ENCODE peak calls at places on chromosomes 12 and 14, in six cellular contexts. U is H9, V is NT2/D1, I is glutamatergic neuron, W is NCI-H345, H is endothelial cell. T is an unnamed sample.

GRCh38 chr14:99524091-99524661 is 43.0 kb downstream of the CCNK start:
- DNase-seq in U (no peak), V (no peak), I (peak), W (no peak), H (no peak), T (no peak)

GRCh38 chr12:90630006-90630405 is 325.0 kb downstream of the CCER1 start:
- DNase-seq in U (no peak), V (no peak), I (no peak), W (peak), H (no peak), T (no peak)

GRCh38 chr12:103647267-103647666 is 60.2 kb downstream of the STAB2 start:
- DNase-seq in U (no peak), V (no peak), I (no peak), W (no peak), H (no peak), T (no peak)

GRCh38 chr14:73786942-73787759 is 64.5 kb upstream of the PTGR2 start:
- DNase-seq in U (peak), V (no peak), I (peak), W (no peak), H (peak), T (no peak)

GRCh38 chr14:102888748-102889147 is 33.7 kb upstream of the AMN start:
- DNase-seq in U (no peak), V (no peak), I (no peak), W (no peak), H (no peak), T (no peak)

GRCh38 chr14:76509291-76509690 is 133.4 kb downstream of the ESRRB start:
- DNase-seq in U (no peak), V (no peak), I (no peak), W (no peak), H (no peak), T (no peak)

GRCh38 chr14:104860414-104860813 is 4.7 kb upstream of the CEP170B start:
- DNase-seq in U (no peak), V (no peak), I (no peak), W (no peak), H (no peak), T (no peak)

GRCh38 chr12:42284876-42285275 is 41.0 kb downstream of the ZCRB1 start:
- DNase-seq in U (no peak), V (no peak), I (no peak), W (no peak), H (no peak), T (no peak)

GRCh38 chr14:34498684-34499412 is 36.8 kb upstream of the SPTSSA start:
- DNase-seq in U (peak), V (no peak), I (no peak), W (peak), H (no peak), T (peak)

GRCh38 chr12:12147111-12147510 is 76.4 kb downstream of the BCL2L14 start:
- DNase-seq in U (no peak), V (no peak), I (no peak), W (no peak), H (no peak), T (no peak)

GRCh38 chr12:15699886-15700285 is 89.3 kb downstream of the EPS8 start:
- DNase-seq in U (no peak), V (no peak), I (no peak), W (no peak), H (no peak), T (no peak)

GRCh38 chr12:63967781-63968180 is 123.3 kb downstream of the SRGAP1 start:
- DNase-seq in U (no peak), V (no peak), I (no peak), W (no peak), H (no peak), T (no peak)

GRCh38 chr12:6219980-6220379 is 19.8 kb downstream of the CD9 start:
- DNase-seq in U (peak), V (no peak), I (no peak), W (no peak), H (no peak), T (no peak)

GRCh38 chr12:94594443-94594825 is 55.9 kb downstream of the TMCC3 start:
- DNase-seq in U (no peak), V (no peak), I (no peak), W (no peak), H (no peak), T (no peak)

GRCh38 chr12:115394498-115395220 is 710.7 kb upstream of the TBX3 start:
- DNase-seq in U (no peak), V (no peak), I (no peak), W (peak), H (no peak), T (no peak)

GRCh38 chr12:115597157-115597712 is 680.3 kb downstream of the MED13L start:
- DNase-seq in U (no peak), V (no peak), I (no peak), W (no peak), H (no peak), T (no peak)

GRCh38 chr14:81309511-81309910 is 88.8 kb upstream of the GTF2A1 start:
- DNase-seq in U (no peak), V (no peak), I (no peak), W (no peak), H (no peak), T (no peak)

GRCh38 chr12:54259194-54260011 is 20.5 kb downstream of the CBX5 start:
- DNase-seq in U (peak), V (peak), I (peak), W (peak), H (peak), T (peak)

GRCh38 chr12:63965936-63966602 is 121.6 kb downstream of the SRGAP1 start:
- DNase-seq in U (no peak), V (no peak), I (no peak), W (no peak), H (no peak), T (no peak)

GRCh38 chr12:122021193-122021821 is 377 bp upstream of the BCL7A start:
- DNase-seq in U (peak), V (no peak), I (peak), W (peak), H (peak), T (peak)

GRCh38 chr14:90580381-90581335 is 183.8 kb downstream of the CALM1 start:
- DNase-seq in U (no peak), V (no peak), I (peak), W (peak), H (no peak), T (no peak)

GRCh38 chr12:26566186-26566585 is 266.8 kb downstream of the ITPR2 start:
- DNase-seq in U (no peak), V (no peak), I (no peak), W (no peak), H (no peak), T (no peak)